ENCODE peak calls at places on chromosomes 1 and 21, in nine cellular contexts. Y is RPMI7951; R is NCI-H446 treated with DMSO at 0.1 percent for 48 hours; L is BJ; T is psoas muscle; M is stimulated activated CD4-positive, alpha-beta T cell treated with anti-CD3 and anti-CD28 coated beads, Interleukin-15, amount 100 ng/mL, for 24 hours; K is midbrain; E is amniotic stem cell; P is iPS-NIHi11. I is an unnamed sample.

GRCh38 chr1:156421062-156421938 is 52.3 kb downstream of the RHBG start:
- DNase-seq in Y (peak; percentile 73), R (peak; percentile 85), L (no peak), T (peak; percentile 81), M (peak; percentile 82), K (peak; percentile 93), E (peak; percentile 15), P (peak; percentile 98), I (peak; percentile 97)

GRCh38 chr1:113388621-113389355 is 1.5 kb upstream of the MAGI3 start:
- DNase-seq in Y (peak; percentile 75), R (no peak), L (no peak), T (no peak), M (peak; percentile 5), K (no peak), E (no peak), P (no peak), I (no peak)

GRCh38 chr1:31768939-31769704 is 5.0 kb upstream of the ADGRB2 start:
- DNase-seq in Y (no peak), R (no peak), L (no peak), T (no peak), M (peak; percentile 44), K (no peak), E (no peak), P (no peak), I (no peak)

GRCh38 chr1:43648448-43648847 is 1.5 kb upstream of the KDM4A start:
- DNase-seq in Y (peak; percentile 35), R (no peak), L (no peak), T (no peak), M (no peak), K (no peak), E (no peak), P (no peak), I (no peak)

GRCh38 chr1:37947364-37947763 is 511 bp upstream of the INPP5B start:
- DNase-seq in Y (no peak), R (no peak), L (no peak), T (no peak), M (no peak), K (no peak), E (no peak), P (no peak), I (peak; percentile 30)

GRCh38 chr1:223248001-223248786 is 105.1 kb upstream of the TLR5 start:
- DNase-seq in Y (no peak), R (no peak), L (no peak), T (no peak), M (peak; percentile 18), K (no peak), E (no peak), P (no peak), I (no peak)

GRCh38 chr1:203186446-203187305 is at the start of gene CHI3L1:
- DNase-seq in Y (no peak), R (no peak), L (no peak), T (no peak), M (no peak), K (peak; percentile 51), E (no peak), P (peak; percentile 51), I (no peak)

GRCh38 chr1:160774886-160775719 is 20.9 kb upstream of the LY9 start:
- DNase-seq in Y (peak; percentile 3), R (no peak), L (no peak), T (no peak), M (peak; percentile 34), K (no peak), E (no peak), P (no peak), I (no peak)

GRCh38 chr21:46099476-46099875 is 1.6 kb downstream of the COL6A2 start:
- DNase-seq in Y (peak; percentile 82), R (no peak), L (no peak), T (peak; percentile 46), M (no peak), K (no peak), E (no peak), P (peak; percentile 46), I (peak; percentile 20)

GRCh38 chr1:15680614-15681345 is 3.3 kb upstream of the PLEKHM2 start:
- DNase-seq in Y (peak; percentile 93), R (no peak), L (peak; percentile 96), T (no peak), M (peak; percentile 16), K (no peak), E (peak; percentile 92), P (peak; percentile 23), I (no peak)

GRCh38 chr1:220153147-220153546 is 59.2 kb downstream of the IARS2 start:
- DNase-seq in Y (no peak), R (no peak), L (no peak), T (no peak), M (no peak), K (no peak), E (no peak), P (no peak), I (no peak)

GRCh38 chr1:19688041-19688842 is 23.6 kb downstream of the HTR6 start:
- DNase-seq in Y (no peak), R (no peak), L (no peak), T (no peak), M (peak; percentile 37), K (no peak), E (no peak), P (no peak), I (no peak)

GRCh38 chr1:1540015-1540816 is at the start of gene TMEM240:
- DNase-seq in Y (no peak), R (no peak), L (peak; percentile 8), T (peak; percentile 83), M (peak; percentile 76), K (peak; percentile 72), E (peak; percentile 53), P (peak; percentile 95), I (peak; percentile 85)

GRCh38 chr1:201062511-201063189 is 39.1 kb upstream of the KIF21B start:
- DNase-seq in Y (no peak), R (no peak), L (no peak), T (no peak), M (no peak), K (no peak), E (no peak), P (peak; percentile 60), I (no peak)

GRCh38 chr1:69776555-69776954 is 208.8 kb downstream of the LRRC7 start:
- DNase-seq in Y (no peak), R (no peak), L (no peak), T (no peak), M (no peak), K (no peak), E (no peak), P (no peak), I (no peak)

GRCh38 chr1:239997515-239998311 is 94.0 kb upstream of the FMN2 start:
- DNase-seq in Y (no peak), R (no peak), L (no peak), T (no peak), M (peak; percentile 27), K (no peak), E (no peak), P (peak; percentile 62), I (no peak)

GRCh38 chr1:225882008-225882698 is at the start of gene TMEM63A:
- DNase-seq in Y (peak; percentile 81), R (no peak), L (no peak), T (peak; percentile 94), M (peak; percentile 92), K (peak; percentile 90), E (peak; percentile 68), P (peak; percentile 94), I (peak; percentile 97)

GRCh38 chr21:15742052-15742451 is 12.3 kb downstream of the USP25 start:
- DNase-seq in Y (peak; percentile 28), R (no peak), L (no peak), T (no peak), M (no peak), K (no peak), E (no peak), P (no peak), I (no peak)

GRCh38 chr1:182392045-182393028 is 747 bp upstream of the GLUL start:
- DNase-seq in Y (peak; percentile 25), R (no peak), L (no peak), T (peak; percentile 69), M (peak; percentile 42), K (peak; percentile 55), E (no peak), P (no peak), I (no peak)

GRCh38 chr1:54480201-54480848 is 67.7 kb upstream of the ACOT11 start:
- DNase-seq in Y (no peak), R (no peak), L (no peak), T (no peak), M (no peak), K (no peak), E (no peak), P (no peak), I (no peak)

GRCh38 chr1:18256318-18257235 is 149.0 kb downstream of the IGSF21 start:
- DNase-seq in Y (peak; percentile 40), R (no peak), L (no peak), T (peak; percentile 23), M (peak; percentile 20), K (peak; percentile 30), E (no peak), P (peak; percentile 93), I (peak; percentile 56)

GRCh38 chr1:203324103-203325003 is 19.0 kb downstream of the BTG2 start:
- DNase-seq in Y (no peak), R (peak; percentile 77), L (no peak), T (no peak), M (peak; percentile 55), K (peak; percentile 32), E (no peak), P (no peak), I (no peak)

GRCh38 chr1:37244083-37244480 is 209.8 kb upstream of the GRIK3 start:
- DNase-seq in Y (no peak), R (no peak), L (no peak), T (no peak), M (no peak), K (no peak), E (no peak), P (no peak), I (no peak)

GRCh38 chr1:59396387-59396786 is 99.5 kb downstream of the FGGY start:
- DNase-seq in Y (no peak), R (no peak), L (no peak), T (no peak), M (no peak), K (no peak), E (no peak), P (no peak), I (no peak)

GRCh38 chr1:27602510-27603319 is 1.2 kb downstream of the AHDC1 start:
- DNase-seq in Y (no peak), R (no peak), L (no peak), T (peak; percentile 78), M (peak; percentile 40), K (peak; percentile 60), E (no peak), P (peak; percentile 67), I (peak; percentile 67)

GRCh38 chr1:157034137-157034800 is 11.3 kb downstream of the ARHGEF11 start:
- DNase-seq in Y (peak; percentile 70), R (no peak), L (no peak), T (no peak), M (no peak), K (peak; percentile 69), E (no peak), P (no peak), I (no peak)

GRCh38 chr1:98055457-98055856 is 134.6 kb upstream of the DPYD start:
- DNase-seq in Y (no peak), R (no peak), L (no peak), T (no peak), M (no peak), K (no peak), E (no peak), P (no peak), I (no peak)

GRCh38 chr21:38980416-38981319 is 174.9 kb downstream of the ETS2 start:
- DNase-seq in Y (no peak), R (no peak), L (no peak), T (no peak), M (no peak), K (no peak), E (no peak), P (no peak), I (no peak)

GRCh38 chr1:241918879-241919278 is 38.7 kb upstream of the BECN2 start:
- DNase-seq in Y (peak; percentile 74), R (no peak), L (no peak), T (peak; percentile 55), M (no peak), K (no peak), E (no peak), P (no peak), I (no peak)

GRCh38 chr1:179591253-179591591 is 410 bp upstream of the TDRD5 start:
- DNase-seq in Y (no peak), R (no peak), L (no peak), T (no peak), M (no peak), K (no peak), E (no peak), P (no peak), I (peak; percentile 12)

GRCh38 chr1:4599521-4599920 is 54.9 kb upstream of the AJAP1 start:
- DNase-seq in Y (no peak), R (no peak), L (no peak), T (no peak), M (no peak), K (no peak), E (no peak), P (no peak), I (no peak)

I was measured in GM13976.